ENCODE peak calls at places on chromosomes 12 and 14, in ten cellular contexts. N, O, R, X, L, G, U, P, A and V are unnamed samples.
A peak's percentile ranks its signal among the peaks of the same experiment; 100 is the strongest.

GRCh38 chr12:33605776-33606175 is 166.2 kb upstream of the SYT10 start:
- DNase-seq in N (no peak), O (no peak), R (peak; percentile 31), X (no peak), L (no peak), G (peak; percentile 4), U (no peak), P (no peak), A (no peak), V (peak; percentile 23)

GRCh38 chr14:45103806-45104205 is 19.9 kb downstream of the PRPF39 start:
- DNase-seq in N (no peak), O (no peak), R (no peak), X (no peak), L (no peak), G (no peak), U (no peak), P (no peak), A (no peak), V (no peak)

GRCh38 chr12:85639834-85640233 is 196.4 kb downstream of the RASSF9 start:
- DNase-seq in N (no peak), O (no peak), R (no peak), X (no peak), L (no peak), G (no peak), U (no peak), P (peak; percentile 25), A (no peak), V (no peak)

GRCh38 chr12:114215766-114216165 is 190.2 kb downstream of the TBX5 start:
- DNase-seq in N (no peak), O (no peak), R (no peak), X (no peak), L (no peak), G (no peak), U (no peak), P (no peak), A (no peak), V (no peak)

GRCh38 chr14:105055334-105055733 is 9.9 kb downstream of the GPR132 start:
- DNase-seq in N (no peak), O (no peak), R (no peak), X (no peak), L (no peak), G (no peak), U (no peak), P (no peak), A (no peak), V (peak; percentile 70)

GRCh38 chr14:74906923-74907620 is 16.0 kb downstream of the RPS6KL1 start:
- DNase-seq in N (no peak), O (no peak), R (no peak), X (no peak), L (no peak), G (no peak), U (no peak), P (no peak), A (no peak), V (peak; percentile 76)

GRCh38 chr12:6970096-6970527 is 352 bp downstream of the PHB2 start:
- DNase-seq in N (no peak), O (no peak), R (no peak), X (no peak), L (no peak), G (peak; percentile 28), U (no peak), P (no peak), A (no peak), V (no peak)

GRCh38 chr12:54628186-54628846 is 6.4 kb downstream of the LACRT start:
- DNase-seq in N (no peak), O (no peak), R (no peak), X (no peak), L (no peak), G (no peak), U (no peak), P (no peak), A (no peak), V (no peak)

GRCh38 chr12:112303004-112303403 is 79.2 kb downstream of the HECTD4 start:
- DNase-seq in N (no peak), O (no peak), R (no peak), X (no peak), L (no peak), G (peak; percentile 46), U (peak; percentile 76), P (peak; percentile 57), A (no peak), V (no peak)

GRCh38 chr12:753401-754237 is 1.2 kb downstream of the WNK1 start:
- DNase-seq in N (peak; percentile 15), O (no peak), R (peak; percentile 20), X (peak; percentile 42), L (peak; percentile 21), G (peak; percentile 15), U (peak; percentile 75), P (no peak), A (peak; percentile 40), V (peak; percentile 73)

GRCh38 chr12:99707883-99708282 is 60.3 kb downstream of the GARIN6 start:
- DNase-seq in N (no peak), O (no peak), R (no peak), X (no peak), L (no peak), G (no peak), U (no peak), P (no peak), A (no peak), V (no peak)

GRCh38 chr12:53476769-53477209 is 22.5 kb downstream of the MAP3K12 start:
- DNase-seq in N (no peak), O (no peak), R (no peak), X (no peak), L (no peak), G (no peak), U (no peak), P (no peak), A (no peak), V (peak; percentile 76)

GRCh38 chr12:78571953-78572352 is 292.6 kb upstream of the SYT1 start:
- DNase-seq in N (no peak), O (no peak), R (no peak), X (no peak), L (no peak), G (no peak), U (no peak), P (no peak), A (no peak), V (no peak)